ENCODE peak calls at places on chromosomes 11 and 22, in eight cellular contexts. One of them, this sample, is unnamed. For H3K4me1, the result is how much of the 10 kb centered on the place peaks cover.

GRCh38 chr11:121800704-121801516 is 315.1 kb downstream of the BLID start:
- DNase-seq in effector memory CD4-positive, alpha-beta T cell: no peak
- DNase-seq in neuronal stem cell: peak
- DNase-seq in A549: no peak
- DNase-seq in gastrocnemius medialis: no peak
- DNase-seq in naive thymus-derived CD4-positive, alpha-beta T cell: no peak
- DNase-seq in stomach: no peak
- DNase-seq in right lobe of liver: no peak
- DNase-seq in this sample: no peak

GRCh38 chr22:23856721-23857605 is 712 bp upstream of the SLC2A11 start:
- DNase-seq in gastrocnemius medialis: peak
- DNase-seq in neuronal stem cell: peak
- DNase-seq in naive thymus-derived CD4-positive, alpha-beta T cell: no peak
- DNase-seq in stomach: no peak
- DNase-seq in A549: peak
- DNase-seq in effector memory CD4-positive, alpha-beta T cell: no peak
- DNase-seq in right lobe of liver: no peak
- DNase-seq in this sample: no peak

GRCh38 chr11:14620027-14620511 is 23.5 kb upstream of the PDE3B start:
- DNase-seq in naive thymus-derived CD4-positive, alpha-beta T cell: no peak
- DNase-seq in gastrocnemius medialis: no peak
- DNase-seq in A549: no peak
- DNase-seq in neuronal stem cell: no peak
- DNase-seq in stomach: no peak
- DNase-seq in effector memory CD4-positive, alpha-beta T cell: no peak
- DNase-seq in right lobe of liver: peak
- DNase-seq in this sample: no peak

GRCh38 chr11:92920295-92920694 is 49.2 kb upstream of the MTNR1B start:
- DNase-seq in gastrocnemius medialis: no peak
- DNase-seq in neuronal stem cell: no peak
- DNase-seq in stomach: no peak
- DNase-seq in right lobe of liver: no peak
- DNase-seq in effector memory CD4-positive, alpha-beta T cell: no peak
- DNase-seq in A549: no peak
- DNase-seq in naive thymus-derived CD4-positive, alpha-beta T cell: no peak
- DNase-seq in this sample: no peak

GRCh38 chr22:42078469-42079318 is 806 bp upstream of the SMDT1 start:
- DNase-seq in naive thymus-derived CD4-positive, alpha-beta T cell: no peak
- DNase-seq in neuronal stem cell: no peak
- DNase-seq in stomach: no peak
- DNase-seq in A549: no peak
- DNase-seq in right lobe of liver: no peak
- DNase-seq in effector memory CD4-positive, alpha-beta T cell: no peak
- DNase-seq in gastrocnemius medialis: peak
- DNase-seq in this sample: no peak

GRCh38 chr11:60939301-60939700 is 12.7 kb downstream of the SLC15A3 start:
- DNase-seq in naive thymus-derived CD4-positive, alpha-beta T cell: no peak
- DNase-seq in A549: no peak
- DNase-seq in neuronal stem cell: no peak
- DNase-seq in effector memory CD4-positive, alpha-beta T cell: no peak
- DNase-seq in stomach: no peak
- DNase-seq in right lobe of liver: no peak
- DNase-seq in gastrocnemius medialis: no peak
- DNase-seq in this sample: no peak

GRCh38 chr11:76622481-76623094 is 48.0 kb downstream of the LRRC32 start:
- DNase-seq in naive thymus-derived CD4-positive, alpha-beta T cell: no peak
- DNase-seq in effector memory CD4-positive, alpha-beta T cell: no peak
- DNase-seq in right lobe of liver: no peak
- DNase-seq in stomach: no peak
- DNase-seq in neuronal stem cell: no peak
- DNase-seq in A549: no peak
- DNase-seq in gastrocnemius medialis: no peak
- DNase-seq in this sample: no peak

GRCh38 chr11:32079511-32079910 is 11.4 kb upstream of the RCN1 start:
- DNase-seq in stomach: no peak
- DNase-seq in gastrocnemius medialis: no peak
- DNase-seq in effector memory CD4-positive, alpha-beta T cell: no peak
- DNase-seq in right lobe of liver: no peak
- DNase-seq in neuronal stem cell: no peak
- DNase-seq in A549: no peak
- DNase-seq in naive thymus-derived CD4-positive, alpha-beta T cell: no peak
- DNase-seq in this sample: no peak

GRCh38 chr11:126999366-126999765 is 1.2 kb downstream of the KIRREL3 start:
- DNase-seq in effector memory CD4-positive, alpha-beta T cell: no peak
- DNase-seq in A549: no peak
- DNase-seq in stomach: no peak
- DNase-seq in neuronal stem cell: no peak
- DNase-seq in naive thymus-derived CD4-positive, alpha-beta T cell: no peak
- DNase-seq in right lobe of liver: no peak
- DNase-seq in gastrocnemius medialis: no peak
- DNase-seq in this sample: no peak

GRCh38 chr11:46920709-46921108 is 2.4 kb upstream of the LRP4 start:
- DNase-seq in stomach: no peak
- DNase-seq in A549: peak
- DNase-seq in gastrocnemius medialis: peak
- DNase-seq in neuronal stem cell: no peak
- DNase-seq in effector memory CD4-positive, alpha-beta T cell: no peak
- DNase-seq in naive thymus-derived CD4-positive, alpha-beta T cell: no peak
- DNase-seq in right lobe of liver: no peak
- DNase-seq in this sample: peak

GRCh38 chr22:44807915-44808690 is 55.7 kb downstream of the ARHGAP8 start:
- DNase-seq in gastrocnemius medialis: no peak
- DNase-seq in neuronal stem cell: no peak
- DNase-seq in effector memory CD4-positive, alpha-beta T cell: no peak
- DNase-seq in A549: no peak
- DNase-seq in naive thymus-derived CD4-positive, alpha-beta T cell: no peak
- DNase-seq in right lobe of liver: peak
- DNase-seq in stomach: no peak
- DNase-seq in this sample: no peak

GRCh38 chr11:100670140-100670539 is 16.9 kb upstream of the ARHGAP42 start:
- DNase-seq in gastrocnemius medialis: no peak
- DNase-seq in effector memory CD4-positive, alpha-beta T cell: no peak
- DNase-seq in A549: no peak
- DNase-seq in stomach: no peak
- DNase-seq in neuronal stem cell: no peak
- DNase-seq in naive thymus-derived CD4-positive, alpha-beta T cell: no peak
- DNase-seq in right lobe of liver: no peak
- DNase-seq in this sample: no peak

GRCh38 chr22:23857606-23858483 is at the start of gene SLC2A11:
- DNase-seq in right lobe of liver: peak
- DNase-seq in gastrocnemius medialis: peak
- DNase-seq in neuronal stem cell: peak
- DNase-seq in effector memory CD4-positive, alpha-beta T cell: peak
- DNase-seq in stomach: peak
- DNase-seq in naive thymus-derived CD4-positive, alpha-beta T cell: peak
- DNase-seq in A549: peak
- DNase-seq in this sample: peak

GRCh38 chr11:128548655-128549255 is 38.6 kb downstream of the ETS1 start:
- DNase-seq in naive thymus-derived CD4-positive, alpha-beta T cell: no peak
- DNase-seq in effector memory CD4-positive, alpha-beta T cell: no peak
- DNase-seq in right lobe of liver: peak
- DNase-seq in neuronal stem cell: no peak
- DNase-seq in A549: no peak
- DNase-seq in gastrocnemius medialis: peak
- DNase-seq in stomach: peak
- DNase-seq in this sample: peak

DNA sequence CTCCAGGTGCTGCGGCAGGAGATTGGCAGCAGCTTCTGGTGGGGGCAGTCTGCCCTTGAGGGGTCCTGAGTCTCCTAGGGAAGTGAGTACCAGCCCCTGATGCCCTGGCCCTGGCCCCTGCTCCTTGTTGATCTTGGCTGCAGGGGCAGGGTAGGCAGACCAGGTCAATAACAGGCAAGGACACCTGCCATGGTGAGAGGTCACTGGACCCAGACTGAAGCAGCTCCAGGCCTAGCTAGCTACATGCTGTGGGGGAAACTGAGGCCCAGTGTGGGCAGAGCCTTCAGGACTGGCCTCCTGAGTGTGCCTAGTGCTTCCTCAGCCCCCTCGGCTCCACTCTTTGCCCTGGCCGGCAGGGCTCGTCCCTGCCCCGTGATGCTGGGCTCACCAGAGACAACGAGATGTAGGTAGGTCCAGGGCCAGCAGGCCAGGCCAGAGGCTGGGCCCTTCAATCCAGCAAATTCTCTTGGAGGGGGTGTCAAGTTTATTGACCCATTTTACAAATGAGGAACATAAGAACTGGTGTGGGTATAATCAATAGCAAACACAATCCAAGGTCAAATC is 20.4 kb downstream of the RTN4R start:
- DNase-seq in effector memory CD4-positive, alpha-beta T cell: no peak
- DNase-seq in naive thymus-derived CD4-positive, alpha-beta T cell: no peak
- DNase-seq in stomach: no peak
- DNase-seq in gastrocnemius medialis: no peak
- DNase-seq in right lobe of liver: peak
- DNase-seq in neuronal stem cell: no peak
- DNase-seq in A549: no peak
- DNase-seq in this sample: no peak
- H3K4me1 ChIP-seq in effector memory CD4-positive, alpha-beta T cell: under half
- H3K4me1 ChIP-seq in naive thymus-derived CD4-positive, alpha-beta T cell: under half
- H3K4me1 ChIP-seq in stomach: under half
- H3K4me1 ChIP-seq in gastrocnemius medialis: under half
- H3K4me1 ChIP-seq in right lobe of liver: under half
- H3K4me1 ChIP-seq in neuronal stem cell: under half
- H3K4me1 ChIP-seq in A549: under half
- H3K4me1 ChIP-seq in this sample: under half

GRCh38 chr22:37659897-37660708 is 1.6 kb downstream of the PDXP start:
- DNase-seq in gastrocnemius medialis: no peak
- DNase-seq in neuronal stem cell: no peak
- DNase-seq in naive thymus-derived CD4-positive, alpha-beta T cell: no peak
- DNase-seq in effector memory CD4-positive, alpha-beta T cell: no peak
- DNase-seq in A549: no peak
- DNase-seq in stomach: no peak
- DNase-seq in right lobe of liver: no peak
- DNase-seq in this sample: no peak
- H3K4me3 ChIP-seq in gastrocnemius medialis: peak
- H3K4me3 ChIP-seq in neuronal stem cell: peak
- H3K4me3 ChIP-seq in naive thymus-derived CD4-positive, alpha-beta T cell: peak
- H3K4me3 ChIP-seq in effector memory CD4-positive, alpha-beta T cell: no peak
- H3K4me3 ChIP-seq in A549: peak
- H3K4me3 ChIP-seq in stomach: peak
- H3K4me3 ChIP-seq in right lobe of liver: peak
- H3K4me3 ChIP-seq in this sample: peak

DNA sequence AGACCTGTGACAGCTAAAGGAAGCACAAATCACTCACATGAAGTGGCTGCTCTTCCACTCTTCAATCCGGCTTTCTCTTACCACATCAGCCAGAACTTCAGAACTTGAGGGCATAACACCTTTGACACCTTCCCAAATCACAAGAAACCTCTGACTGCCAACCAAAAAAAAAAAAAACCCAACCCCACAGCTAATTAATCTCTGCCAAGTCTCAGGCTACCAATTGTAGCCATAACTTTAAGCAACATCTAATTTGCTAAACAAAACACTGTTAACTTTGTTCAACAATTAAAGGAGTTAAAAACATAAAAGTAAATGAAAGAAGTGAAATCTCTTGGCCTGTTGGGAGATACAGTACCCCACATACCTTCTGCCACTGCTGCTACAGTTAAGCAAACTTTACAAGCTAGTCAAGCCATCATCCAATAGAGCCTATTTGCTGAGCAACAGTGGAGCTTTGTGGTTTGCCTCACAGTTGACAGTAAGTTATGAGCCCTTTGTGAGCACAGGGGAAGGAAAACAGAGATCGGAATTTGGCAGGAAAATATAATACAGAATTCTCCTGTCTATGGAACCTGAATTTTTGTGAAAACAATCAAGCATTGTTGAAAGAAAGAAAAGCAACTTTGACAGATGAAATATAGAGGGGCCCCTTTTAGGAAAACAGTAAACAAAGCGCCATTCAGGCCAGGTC is at the start of gene SOX6:
- DNase-seq in stomach: no peak
- DNase-seq in right lobe of liver: no peak
- DNase-seq in effector memory CD4-positive, alpha-beta T cell: no peak
- DNase-seq in neuronal stem cell: no peak
- DNase-seq in gastrocnemius medialis: no peak
- DNase-seq in A549: no peak
- DNase-seq in naive thymus-derived CD4-positive, alpha-beta T cell: no peak
- DNase-seq in this sample: no peak
- H3K27ac ChIP-seq in stomach: no peak
- H3K27ac ChIP-seq in right lobe of liver: no peak
- H3K27ac ChIP-seq in effector memory CD4-positive, alpha-beta T cell: no peak
- H3K27ac ChIP-seq in neuronal stem cell: no peak
- H3K27ac ChIP-seq in gastrocnemius medialis: peak
- H3K27ac ChIP-seq in A549: no peak
- H3K27ac ChIP-seq in naive thymus-derived CD4-positive, alpha-beta T cell: no peak
- H3K27ac ChIP-seq in this sample: no peak

DNA sequence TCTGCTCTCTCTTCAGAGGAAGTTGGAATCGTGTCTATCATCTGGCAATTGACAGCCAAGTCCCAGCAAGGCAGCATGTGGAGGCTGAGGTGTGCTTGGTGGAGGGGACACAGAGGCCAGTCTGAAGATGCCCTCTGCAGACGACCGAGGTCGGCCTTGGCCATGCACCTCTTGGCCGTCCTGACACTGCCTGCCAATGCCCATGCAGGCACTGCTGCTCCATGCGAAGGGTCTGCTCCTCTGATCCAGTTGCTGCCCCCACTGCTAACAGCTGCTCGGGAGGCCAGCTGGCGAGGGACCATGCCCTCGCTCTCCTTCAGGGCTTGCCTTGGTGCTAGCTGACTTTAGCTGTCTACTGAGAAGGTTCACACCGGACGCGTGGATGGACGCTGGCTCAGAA is 527.9 kb downstream of the OPCML start:
- DNase-seq in neuronal stem cell: no peak
- DNase-seq in naive thymus-derived CD4-positive, alpha-beta T cell: no peak
- DNase-seq in gastrocnemius medialis: no peak
- DNase-seq in A549: no peak
- DNase-seq in effector memory CD4-positive, alpha-beta T cell: no peak
- DNase-seq in right lobe of liver: no peak
- DNase-seq in stomach: no peak
- DNase-seq in this sample: no peak
- H3K4me1 ChIP-seq in neuronal stem cell: under half
- H3K4me1 ChIP-seq in naive thymus-derived CD4-positive, alpha-beta T cell: under half
- H3K4me1 ChIP-seq in gastrocnemius medialis: under half
- H3K4me1 ChIP-seq in A549: under half
- H3K4me1 ChIP-seq in effector memory CD4-positive, alpha-beta T cell: under half
- H3K4me1 ChIP-seq in right lobe of liver: under half
- H3K4me1 ChIP-seq in stomach: under half
- H3K4me1 ChIP-seq in this sample: under half

GRCh38 chr11:81331073-81331472 is 1402.6 kb downstream of the FAM181B start:
- DNase-seq in stomach: no peak
- DNase-seq in naive thymus-derived CD4-positive, alpha-beta T cell: no peak
- DNase-seq in neuronal stem cell: no peak
- DNase-seq in gastrocnemius medialis: no peak
- DNase-seq in right lobe of liver: no peak
- DNase-seq in A549: no peak
- DNase-seq in effector memory CD4-positive, alpha-beta T cell: no peak
- DNase-seq in this sample: no peak

GRCh38 chr11:81331611-81332205 is 1402.0 kb downstream of the FAM181B start:
- DNase-seq in gastrocnemius medialis: no peak
- DNase-seq in stomach: no peak
- DNase-seq in right lobe of liver: no peak
- DNase-seq in naive thymus-derived CD4-positive, alpha-beta T cell: no peak
- DNase-seq in effector memory CD4-positive, alpha-beta T cell: no peak
- DNase-seq in neuronal stem cell: no peak
- DNase-seq in A549: no peak
- DNase-seq in this sample: no peak
- H3K4me3 ChIP-seq in gastrocnemius medialis: no peak
- H3K4me3 ChIP-seq in stomach: no peak
- H3K4me3 ChIP-seq in right lobe of liver: no peak
- H3K4me3 ChIP-seq in naive thymus-derived CD4-positive, alpha-beta T cell: no peak
- H3K4me3 ChIP-seq in effector memory CD4-positive, alpha-beta T cell: no peak
- H3K4me3 ChIP-seq in neuronal stem cell: no peak
- H3K4me3 ChIP-seq in A549: no peak
- H3K4me3 ChIP-seq in this sample: no peak

This sample was measured in ascending aorta.